ENCODE peak calls at places on chromosomes 6 and 20, in eight cellular contexts. M is Peyer's patch; I is Calu3; G is CD8-positive, alpha-beta memory T cell; N is NCI-H1092 treated with DMSO at 0.1 percent for 48 hours; P is hippocampal formation; Z is activated naive CD8-positive, alpha-beta T cell treated with anti-CD3 and anti-CD28 coated beads, Interleukin-2, amount 10 ng/mL, durations not matched to agents 7 days and 5 days; H is mesenchymal stem cell. O is an unnamed sample.

GRCh38 chr20:55415567-55416142 is 589.7 kb downstream of the CBLN4 start:
- DNase-seq in M (no peak), I (no peak), G (no peak), N (no peak), P (no peak), Z (no peak), H (no peak), O (no peak)

GRCh38 chr6:17101422-17102257 is at the start of gene STMND1:
- DNase-seq in M (peak; percentile 75), I (peak; percentile 47), G (no peak), N (no peak), P (no peak), Z (peak; percentile 28), H (peak; percentile 36), O (no peak)

GRCh38 chr6:113361014-113361645 is 496.0 kb upstream of the MARCKS start:
- DNase-seq in M (no peak), I (peak; percentile 49), G (no peak), N (no peak), P (no peak), Z (no peak), H (peak; percentile 84), O (no peak)

GRCh38 chr20:38321959-38322598 is 18.1 kb downstream of the BPI start:
- DNase-seq in M (no peak), I (peak; percentile 76), G (no peak), N (peak; percentile 16), P (peak; percentile 25), Z (no peak), H (peak; percentile 72), O (no peak)

GRCh38 chr6:150250826-150251225 is 108.0 kb downstream of the PPP1R14C start:
- DNase-seq in M (no peak), I (no peak), G (no peak), N (no peak), P (no peak), Z (no peak), H (no peak), O (no peak)

GRCh38 chr6:84228198-84228543 is 728 bp upstream of the CEP162 start:
- DNase-seq in M (no peak), I (no peak), G (no peak), N (no peak), P (no peak), Z (no peak), H (no peak), O (no peak)

GRCh38 chr6:109224107-109224875 is 129.0 kb downstream of the CEP57L1 start:
- DNase-seq in M (no peak), I (no peak), G (no peak), N (no peak), P (no peak), Z (no peak), H (no peak), O (no peak)

GRCh38 chr6:72559067-72559466 is 62.8 kb upstream of the KCNQ5 start:
- DNase-seq in M (no peak), I (no peak), G (no peak), N (no peak), P (no peak), Z (no peak), H (no peak), O (no peak)

GRCh38 chr6:4133941-4134838 is 1.2 kb downstream of the ECI2 start:
- DNase-seq in M (peak; percentile 56), I (peak; percentile 7), G (no peak), N (no peak), P (no peak), Z (peak; percentile 40), H (peak; percentile 31), O (no peak)

GRCh38 chr6:169988769-169989550 is 237.5 kb downstream of the ERMARD start:
- DNase-seq in M (peak; percentile 41), I (no peak), G (no peak), N (no peak), P (no peak), Z (peak; percentile 29), H (no peak), O (no peak)

GRCh38 chr6:152004036-152004566 is 196.6 kb downstream of the ESR1 start:
- DNase-seq in M (no peak), I (no peak), G (no peak), N (no peak), P (no peak), Z (no peak), H (no peak), O (no peak)

GRCh38 chr6:41469951-41470340 is 76.2 kb upstream of the FOXP4 start:
- DNase-seq in M (no peak), I (no peak), G (no peak), N (no peak), P (no peak), Z (no peak), H (peak; percentile 43), O (no peak)

GRCh38 chr6:2852921-2853322 is 11.3 kb upstream of the SERPINB1 start:
- DNase-seq in M (no peak), I (no peak), G (no peak), N (no peak), P (no peak), Z (no peak), H (no peak), O (no peak)

GRCh38 chr20:37737806-37738442 is 44.1 kb downstream of the CTNNBL1 start:
- DNase-seq in M (no peak), I (no peak), G (no peak), N (no peak), P (no peak), Z (no peak), H (no peak), O (no peak)

GRCh38 chr20:57579898-57580447 is 19.1 kb downstream of the PCK1 start:
- DNase-seq in M (no peak), I (no peak), G (no peak), N (no peak), P (no peak), Z (no peak), H (no peak), O (no peak)

GRCh38 chr6:5287205-5287965 is 26.1 kb downstream of the FARS2 start:
- DNase-seq in M (no peak), I (no peak), G (no peak), N (no peak), P (no peak), Z (no peak), H (peak; percentile 91), O (no peak)

GRCh38 chr6:158366363-158366762 is 54.1 kb downstream of the TULP4 start:
- DNase-seq in M (no peak), I (no peak), G (no peak), N (no peak), P (no peak), Z (no peak), H (no peak), O (no peak)

GRCh38 chr20:31560094-31560899 is 44.8 kb upstream of the ID1 start:
- DNase-seq in M (peak; percentile 86), I (peak; percentile 92), G (peak; percentile 72), N (peak; percentile 28), P (no peak), Z (peak; percentile 82), H (peak; percentile 94), O (peak; percentile 58)

GRCh38 chr6:166693880-166694279 is 66.8 kb upstream of the RPS6KA2 start:
- DNase-seq in M (no peak), I (no peak), G (no peak), N (no peak), P (no peak), Z (no peak), H (no peak), O (no peak)

GRCh38 chr20:46179811-46180326 is 61.8 kb downstream of the CD40 start:
- DNase-seq in M (no peak), I (no peak), G (no peak), N (no peak), P (no peak), Z (no peak), H (no peak), O (no peak)

GRCh38 chr6:13478525-13478962 is 8.9 kb downstream of the GFOD1 start:
- DNase-seq in M (no peak), I (no peak), G (peak; percentile 41), N (no peak), P (no peak), Z (no peak), H (no peak), O (no peak)

GRCh38 chr6:16781348-16782169 is 20.3 kb upstream of the ATXN1 start:
- DNase-seq in M (no peak), I (no peak), G (no peak), N (no peak), P (no peak), Z (no peak), H (peak; percentile 48), O (no peak)

GRCh38 chr6:168050861-168051586 is 28.0 kb downstream of the FRMD1 start:
- DNase-seq in M (no peak), I (no peak), G (no peak), N (peak; percentile 13), P (peak; percentile 10), Z (no peak), H (no peak), O (no peak)

GRCh38 chr6:131182991-131183425 is 47.7 kb downstream of the AKAP7 start:
- DNase-seq in M (peak; percentile 51), I (peak; percentile 16), G (peak; percentile 47), N (no peak), P (no peak), Z (peak; percentile 56), H (peak; percentile 69), O (peak; percentile 12)

GRCh38 chr6:127186889-127187288 is 68.4 kb downstream of the RSPO3 start:
- DNase-seq in M (peak; percentile 63), I (peak; percentile 66), G (peak; percentile 3), N (no peak), P (no peak), Z (peak; percentile 72), H (no peak), O (peak; percentile 3)

GRCh38 chr20:58017237-58017969 is 211.1 kb downstream of the ANKRD60 start:
- DNase-seq in M (peak; percentile 69), I (peak; percentile 99), G (no peak), N (no peak), P (peak; percentile 76), Z (no peak), H (no peak), O (no peak)

GRCh38 chr6:27651371-27651732 is 178.4 kb upstream of the ZNF184 start:
- DNase-seq in M (no peak), I (peak; percentile 45), G (no peak), N (no peak), P (no peak), Z (no peak), H (peak; percentile 14), O (no peak)

GRCh38 chr6:72553531-72554202 is 68.2 kb upstream of the KCNQ5 start:
- DNase-seq in M (no peak), I (peak; percentile 13), G (no peak), N (peak; percentile 19), P (no peak), Z (no peak), H (peak; percentile 90), O (no peak)

GRCh38 chr6:13694562-13694961 is 17.1 kb downstream of the RANBP9 start:
- DNase-seq in M (no peak), I (no peak), G (no peak), N (no peak), P (no peak), Z (no peak), H (no peak), O (no peak)

GRCh38 chr6:32983964-32984638 is 15.7 kb downstream of the BRD2 start:
- DNase-seq in M (no peak), I (no peak), G (no peak), N (no peak), P (no peak), Z (no peak), H (peak; percentile 11), O (no peak)

GRCh38 chr20:4165984-4166725 is 150.8 kb upstream of the RNF24 start:
- DNase-seq in M (no peak), I (no peak), G (no peak), N (no peak), P (no peak), Z (no peak), H (no peak), O (no peak)

GRCh38 chr20:11716239-11716944 is 201.3 kb upstream of the BTBD3 start:
- DNase-seq in M (no peak), I (peak; percentile 20), G (no peak), N (peak; percentile 26), P (no peak), Z (no peak), H (peak; percentile 89), O (no peak)

GRCh38 chr6:108897371-108897770 is 49.1 kb downstream of the ARMC2 start:
- DNase-seq in M (no peak), I (no peak), G (no peak), N (no peak), P (no peak), Z (no peak), H (peak; percentile 13), O (no peak)

GRCh38 chr6:22053385-22053997 is 243.3 kb downstream of the PRL start:
- DNase-seq in M (no peak), I (no peak), G (no peak), N (no peak), P (no peak), Z (no peak), H (no peak), O (no peak)